ENCODE peak calls at places on chromosomes 12 and 14, in four cellular contexts. N, G, E and S are unnamed samples.
A peak's percentile ranks its signal among the peaks of the same experiment; 100 is the strongest.

GRCh38 chr14:68547305-68548193 is 245.3 kb downstream of the ZFP36L1 start:
- DNase-seq in N (no peak), G (no peak), E (no peak), S (no peak)

GRCh38 chr12:100371146-100371545 is 14.3 kb downstream of the SLC17A8 start:
- DNase-seq in N (no peak), G (no peak), E (no peak), S (no peak)

GRCh38 chr14:33647385-33647786 is 303.5 kb downstream of the EGLN3 start:
- DNase-seq in N (no peak), G (no peak), E (no peak), S (no peak)

GRCh38 chr12:47400251-47400650 is 305.6 kb downstream of the RPAP3 start:
- DNase-seq in N (no peak), G (no peak), E (no peak), S (no peak)

GRCh38 chr14:29271669-29272068 is 505.1 kb downstream of the FOXG1 start:
- DNase-seq in N (no peak), G (no peak), E (no peak), S (no peak)

GRCh38 chr12:52370906-52371608 is 3.8 kb upstream of the KRT85 start:
- DNase-seq in N (no peak), G (no peak), E (no peak), S (no peak)

GRCh38 chr12:94073441-94074051 is 74.8 kb upstream of the PLXNC1 start:
- DNase-seq in N (no peak), G (no peak), E (no peak), S (no peak)

GRCh38 chr12:998020-998874 is 7.2 kb downstream of the ERC1 start:
- DNase-seq in N (no peak), G (no peak), E (no peak), S (no peak)

GRCh38 chr12:117528538-117528937 is 167.1 kb upstream of the NOS1 start:
- DNase-seq in N (no peak), G (no peak), E (no peak), S (no peak)

GRCh38 chr12:109753054-109753401 is 39.4 kb downstream of the FAM222A start:
- DNase-seq in N (peak; percentile 3), G (no peak), E (no peak), S (peak; percentile 12)

GRCh38 chr12:51917746-51918453 is 10.6 kb downstream of the ACVRL1 start:
- DNase-seq in N (no peak), G (peak; percentile 82), E (no peak), S (peak; percentile 71)

DNA sequence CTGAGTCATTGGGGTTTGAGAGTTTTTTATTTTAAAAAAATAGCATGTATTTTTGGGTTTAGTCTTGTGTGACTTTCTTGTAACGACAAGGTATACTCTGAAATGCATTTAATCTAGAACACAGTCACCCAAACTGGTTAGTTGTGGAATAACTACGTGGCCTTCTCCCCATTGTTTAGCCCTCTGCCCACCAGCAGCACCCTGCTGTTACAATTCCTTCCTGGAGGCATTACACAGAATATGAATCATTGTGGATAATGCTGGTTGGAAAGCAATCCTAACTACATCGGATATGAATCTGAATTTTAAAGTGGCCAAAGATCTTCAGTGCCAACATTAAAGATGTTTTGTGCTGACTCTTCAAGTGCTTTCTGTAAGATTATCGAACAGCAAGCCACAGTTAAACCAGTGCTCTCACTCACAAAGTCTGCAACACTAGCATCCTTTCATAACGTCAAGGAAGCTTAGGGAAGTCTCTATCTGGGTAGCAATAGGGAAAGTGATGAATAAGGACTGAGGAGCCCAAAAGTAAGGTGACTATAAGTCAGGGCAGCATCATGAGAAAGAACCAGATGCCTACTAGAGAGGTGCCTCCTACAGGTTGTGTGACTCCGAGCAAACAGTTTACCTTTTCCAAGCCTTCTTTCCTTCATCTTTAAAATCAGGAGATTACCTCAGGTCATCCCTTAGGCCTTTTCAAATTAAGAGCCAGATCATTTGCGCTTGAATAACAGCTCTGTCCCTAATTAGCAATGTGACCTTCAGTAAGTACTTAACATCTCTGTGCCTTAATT is 40.4 kb downstream of the RTN1 start:
- DNase-seq in N (no peak), G (no peak), E (no peak), S (no peak)
- TF ChIP-seq USF1 in N (no peak), G (no peak), E (no peak), S (no peak)

GRCh38 chr14:23648764-23649460 is 12.7 kb downstream of the DHRS2 start:
- DNase-seq in N (no peak), G (no peak), E (no peak), S (no peak)
- TF ChIP-seq USF1 in N (no peak), G (no peak), E (no peak), S (no peak)

DNA sequence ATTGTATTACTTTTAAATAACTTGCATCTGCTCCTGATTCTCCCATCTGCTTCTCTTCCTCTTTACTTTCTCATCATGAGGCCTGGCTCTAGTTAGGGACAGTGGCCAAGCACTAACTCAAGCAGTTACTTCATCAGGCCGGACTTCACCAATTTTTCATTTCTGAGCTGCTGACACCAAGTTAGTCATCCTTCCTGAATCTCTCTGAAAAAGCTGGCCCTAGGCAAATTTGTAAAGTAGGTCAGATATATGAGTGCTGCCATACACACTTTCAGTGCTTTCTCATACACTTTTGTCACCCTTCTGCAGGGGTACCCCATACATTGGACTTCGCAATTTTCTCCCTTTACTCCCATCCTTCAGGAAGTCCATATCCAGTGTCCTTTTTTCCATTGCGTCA is 276.9 kb upstream of the TMPO start:
- DNase-seq in N (no peak), G (no peak), E (no peak), S (no peak)
- TF ChIP-seq USF1 in N (no peak), G (no peak), E (no peak), S (no peak)

GRCh38 chr12:30996255-30996654 is 69.7 kb downstream of the TSPAN11 start:
- DNase-seq in N (no peak), G (no peak), E (no peak), S (no peak)
- TF ChIP-seq USF1 in N (no peak), G (no peak), E (no peak), S (no peak)